ENCODE peak calls at places on chromosomes 12 and 14, in four cellular contexts. Z is T-helper 1 cell; C is activated T-helper 2 cell treated with anti-CD3 and anti-CD28 coated beads, Interferon-gamma antibody, Interleukin-2, Interleukin-4, amounts not matched to agents 10 μg/mL and 5 μg/mL and 100 μg/mL, durations not matched to agents 14 hours and 24 hours and 36 hours; D is left lobe of liver. V is an unnamed sample.

GRCh38 chr12:49949124-49949845 is 1.3 kb upstream of the AQP2 start:
- DNase-seq in Z (no peak), D (no peak), C (no peak), V (no peak)

GRCh38 chr14:100538566-100539318 is 48.5 kb downstream of the BEGAIN start:
- DNase-seq in C (no peak), Z (no peak), D (no peak), V (no peak)

GRCh38 chr14:45238988-45239387 is 14.0 kb downstream of the MIS18BP1 start:
- DNase-seq in C (no peak), D (no peak), Z (no peak), V (no peak)

GRCh38 chr14:71588028-71588427 is 344.2 kb upstream of the RGS6 start:
- DNase-seq in Z (no peak), C (no peak), D (no peak), V (no peak)

GRCh38 chr12:109821968-109822367 is 11.2 kb downstream of the TRPV4 start:
- DNase-seq in D (no peak), Z (no peak), C (no peak), V (no peak)

GRCh38 chr14:24311837-24312615 is 724 bp downstream of the LTB4R start:
- DNase-seq in C (no peak), Z (no peak), D (peak), V (no peak)

GRCh38 chr12:72540811-72541210 is 268.6 kb downstream of the TRHDE start:
- DNase-seq in Z (no peak), D (no peak), C (no peak), V (no peak)

GRCh38 chr14:62691613-62692489 is 353.4 kb downstream of the KCNH5 start:
- DNase-seq in C (no peak), Z (no peak), D (no peak), V (peak)

GRCh38 chr12:94100254-94100653 is 48.1 kb upstream of the PLXNC1 start:
- DNase-seq in D (no peak), Z (no peak), C (no peak), V (no peak)

GRCh38 chr12:131916306-131917138 is 12.6 kb upstream of the PUS1 start:
- DNase-seq in C (no peak), Z (no peak), D (no peak), V (no peak)

V was measured in NCI-H2081 treated with DMSO at 0.1 percent for 48 hours.